ENCODE peak calls at places on chromosomes 16 and 17, in six cellular contexts. I, U, E, G, D and Q are unnamed samples.

GRCh38 chr16:13997933-13998332 is 73.2 kb upstream of the MRTFB start:
- DNase-seq in I (no peak), U (no peak), E (peak; percentile 70), G (no peak), D (no peak), Q (no peak)

GRCh38 chr17:34107019-34107418 is 148.1 kb upstream of the CCL2 start:
- DNase-seq in I (no peak), U (no peak), E (no peak), G (no peak), D (no peak), Q (no peak)

GRCh38 chr17:61405047-61405685 is 5.5 kb downstream of the TBX2 start:
- DNase-seq in I (no peak), U (no peak), E (no peak), G (peak; percentile 11), D (no peak), Q (peak; percentile 51)

GRCh38 chr17:2814499-2815341 is 18.5 kb downstream of the RAP1GAP2 start:
- DNase-seq in I (no peak), U (no peak), E (peak; percentile 89), G (no peak), D (no peak), Q (no peak)

GRCh38 chr16:68086336-68086821 is 1.2 kb downstream of the NFATC3 start:
- DNase-seq in I (peak; percentile 45), U (no peak), E (no peak), G (no peak), D (no peak), Q (peak; percentile 53)

GRCh38 chr17:49260011-49260921 is 29.7 kb upstream of the PHOSPHO1 start:
- DNase-seq in I (peak; percentile 93), U (peak; percentile 61), E (peak; percentile 24), G (peak; percentile 58), D (no peak), Q (peak; percentile 86)

GRCh38 chr17:992933-993332 is 4.0 kb upstream of the TIMM22 start:
- DNase-seq in I (no peak), U (no peak), E (no peak), G (no peak), D (no peak), Q (no peak)

GRCh38 chr17:14464741-14465140 is 163.9 kb downstream of the HS3ST3B1 start:
- DNase-seq in I (no peak), U (peak; percentile 72), E (no peak), G (no peak), D (no peak), Q (peak; percentile 12)

GRCh38 chr16:25034916-25035315 is 19.7 kb upstream of the ARHGAP17 start:
- DNase-seq in I (no peak), U (no peak), E (peak; percentile 2), G (no peak), D (no peak), Q (no peak)

GRCh38 chr16:69064164-69064563 is 41.3 kb upstream of the HAS3 start:
- DNase-seq in I (peak; percentile 45), U (no peak), E (no peak), G (no peak), D (no peak), Q (no peak)

GRCh38 chr16:72946474-72947194 is 101.3 kb downstream of the ZFHX3 start:
- DNase-seq in I (no peak), U (no peak), E (no peak), G (no peak), D (no peak), Q (peak; percentile 79)

GRCh38 chr17:72452286-72453173 is 331.7 kb downstream of the SOX9 start:
- DNase-seq in I (no peak), U (no peak), E (no peak), G (no peak), D (no peak), Q (no peak)

GRCh38 chr16:53154513-53154912 is 99.7 kb downstream of the CHD9 start:
- DNase-seq in I (no peak), U (no peak), E (no peak), G (peak; percentile 49), D (no peak), Q (peak; percentile 11)

GRCh38 chr17:48604770-48605329 is at the start of gene HOXB6:
- DNase-seq in I (no peak), U (no peak), E (no peak), G (no peak), D (no peak), Q (no peak)

GRCh38 chr17:76540381-76541300 is 797 bp downstream of the PRCD start:
- DNase-seq in I (peak; percentile 99), U (peak; percentile 71), E (peak; percentile 82), G (peak; percentile 98), D (peak; percentile 68), Q (peak; percentile 97)

GRCh38 chr17:34319087-34319486 is at the start of gene CCL8:
- DNase-seq in I (no peak), U (no peak), E (no peak), G (no peak), D (no peak), Q (peak; percentile 36)

GRCh38 chr17:55479903-55480302 is 31.3 kb downstream of the SMIM36 start:
- DNase-seq in I (no peak), U (no peak), E (no peak), G (no peak), D (no peak), Q (no peak)